ENCODE peak calls at places on chromosomes 3 and 15, in six cellular contexts. One of them, this sample, is unnamed.

GRCh38 chr3:62370112-62371031 is 3.0 kb downstream of the FEZF2 start:
- DNase-seq in bronchial epithelial cell: no peak
- DNase-seq in HuH-7.5: no peak
- DNase-seq in amniotic stem cell: no peak
- DNase-seq in activated effector memory CD4-positive, alpha-beta T cell treated with Interleukin-2 at 50 U/mL for 16 hours: no peak
- DNase-seq in stimulated activated CD4-positive, alpha-beta T cell treated with anti-CD3 and anti-CD28 coated beads, TNF-alpha, amount 100 ng/mL, for 1 hour: no peak
- DNase-seq in this sample: no peak

GRCh38 chr15:78951841-78952238 is 7.0 kb upstream of the CTSH start:
- DNase-seq in bronchial epithelial cell: peak
- DNase-seq in HuH-7.5: peak
- DNase-seq in amniotic stem cell: no peak
- DNase-seq in activated effector memory CD4-positive, alpha-beta T cell treated with Interleukin-2 at 50 U/mL for 16 hours: no peak
- DNase-seq in stimulated activated CD4-positive, alpha-beta T cell treated with anti-CD3 and anti-CD28 coated beads, TNF-alpha, amount 100 ng/mL, for 1 hour: no peak
- DNase-seq in this sample: no peak

GRCh38 chr15:64004582-64004981 is 41.7 kb downstream of the DAPK2 start:
- DNase-seq in bronchial epithelial cell: peak
- DNase-seq in HuH-7.5: no peak
- DNase-seq in amniotic stem cell: no peak
- DNase-seq in activated effector memory CD4-positive, alpha-beta T cell treated with Interleukin-2 at 50 U/mL for 16 hours: no peak
- DNase-seq in stimulated activated CD4-positive, alpha-beta T cell treated with anti-CD3 and anti-CD28 coated beads, TNF-alpha, amount 100 ng/mL, for 1 hour: no peak
- DNase-seq in this sample: no peak

GRCh38 chr15:40238927-40239591 is at the start of gene PAK6:
- DNase-seq in bronchial epithelial cell: peak
- DNase-seq in HuH-7.5: peak
- DNase-seq in amniotic stem cell: peak
- DNase-seq in activated effector memory CD4-positive, alpha-beta T cell treated with Interleukin-2 at 50 U/mL for 16 hours: no peak
- DNase-seq in stimulated activated CD4-positive, alpha-beta T cell treated with anti-CD3 and anti-CD28 coated beads, TNF-alpha, amount 100 ng/mL, for 1 hour: no peak
- DNase-seq in this sample: no peak

GRCh38 chr15:35784745-35785144 is 238.8 kb upstream of the DPH6 start:
- DNase-seq in bronchial epithelial cell: no peak
- DNase-seq in HuH-7.5: no peak
- DNase-seq in amniotic stem cell: no peak
- DNase-seq in activated effector memory CD4-positive, alpha-beta T cell treated with Interleukin-2 at 50 U/mL for 16 hours: no peak
- DNase-seq in stimulated activated CD4-positive, alpha-beta T cell treated with anti-CD3 and anti-CD28 coated beads, TNF-alpha, amount 100 ng/mL, for 1 hour: no peak
- DNase-seq in this sample: no peak

GRCh38 chr3:126439346-126439967 is 36.2 kb downstream of the ZXDC start:
- DNase-seq in bronchial epithelial cell: no peak
- DNase-seq in HuH-7.5: no peak
- DNase-seq in amniotic stem cell: no peak
- DNase-seq in activated effector memory CD4-positive, alpha-beta T cell treated with Interleukin-2 at 50 U/mL for 16 hours: no peak
- DNase-seq in stimulated activated CD4-positive, alpha-beta T cell treated with anti-CD3 and anti-CD28 coated beads, TNF-alpha, amount 100 ng/mL, for 1 hour: no peak
- DNase-seq in this sample: no peak

GRCh38 chr15:25416693-25417092 is 22.1 kb downstream of the UBE3A start:
- DNase-seq in bronchial epithelial cell: peak
- DNase-seq in HuH-7.5: no peak
- DNase-seq in amniotic stem cell: no peak
- DNase-seq in activated effector memory CD4-positive, alpha-beta T cell treated with Interleukin-2 at 50 U/mL for 16 hours: no peak
- DNase-seq in stimulated activated CD4-positive, alpha-beta T cell treated with anti-CD3 and anti-CD28 coated beads, TNF-alpha, amount 100 ng/mL, for 1 hour: no peak
- DNase-seq in this sample: no peak

GRCh38 chr3:14225421-14225820 is 46.8 kb downstream of the LSM3 start:
- DNase-seq in bronchial epithelial cell: no peak
- DNase-seq in HuH-7.5: no peak
- DNase-seq in amniotic stem cell: no peak
- DNase-seq in activated effector memory CD4-positive, alpha-beta T cell treated with Interleukin-2 at 50 U/mL for 16 hours: no peak
- DNase-seq in stimulated activated CD4-positive, alpha-beta T cell treated with anti-CD3 and anti-CD28 coated beads, TNF-alpha, amount 100 ng/mL, for 1 hour: no peak
- DNase-seq in this sample: no peak

GRCh38 chr15:98651581-98652220 is 3.4 kb downstream of the IGF1R start:
- DNase-seq in bronchial epithelial cell: peak
- DNase-seq in HuH-7.5: no peak
- DNase-seq in amniotic stem cell: no peak
- DNase-seq in activated effector memory CD4-positive, alpha-beta T cell treated with Interleukin-2 at 50 U/mL for 16 hours: no peak
- DNase-seq in stimulated activated CD4-positive, alpha-beta T cell treated with anti-CD3 and anti-CD28 coated beads, TNF-alpha, amount 100 ng/mL, for 1 hour: no peak
- DNase-seq in this sample: no peak

GRCh38 chr15:96218623-96219465 is 111.7 kb upstream of the NR2F2 start:
- DNase-seq in bronchial epithelial cell: peak
- DNase-seq in HuH-7.5: no peak
- DNase-seq in amniotic stem cell: no peak
- DNase-seq in activated effector memory CD4-positive, alpha-beta T cell treated with Interleukin-2 at 50 U/mL for 16 hours: no peak
- DNase-seq in stimulated activated CD4-positive, alpha-beta T cell treated with anti-CD3 and anti-CD28 coated beads, TNF-alpha, amount 100 ng/mL, for 1 hour: no peak
- DNase-seq in this sample: no peak

GRCh38 chr3:134197681-134198261 is 52.9 kb downstream of the RYK start:
- DNase-seq in bronchial epithelial cell: peak
- DNase-seq in HuH-7.5: peak
- DNase-seq in amniotic stem cell: peak
- DNase-seq in activated effector memory CD4-positive, alpha-beta T cell treated with Interleukin-2 at 50 U/mL for 16 hours: no peak
- DNase-seq in stimulated activated CD4-positive, alpha-beta T cell treated with anti-CD3 and anti-CD28 coated beads, TNF-alpha, amount 100 ng/mL, for 1 hour: no peak
- DNase-seq in this sample: no peak

GRCh38 chr15:85825118-85825517 is 30.4 kb upstream of the KLHL25 start:
- DNase-seq in bronchial epithelial cell: no peak
- DNase-seq in HuH-7.5: no peak
- DNase-seq in amniotic stem cell: no peak
- DNase-seq in activated effector memory CD4-positive, alpha-beta T cell treated with Interleukin-2 at 50 U/mL for 16 hours: no peak
- DNase-seq in stimulated activated CD4-positive, alpha-beta T cell treated with anti-CD3 and anti-CD28 coated beads, TNF-alpha, amount 100 ng/mL, for 1 hour: no peak
- DNase-seq in this sample: no peak

GRCh38 chr3:70849911-70850699 is 537.7 kb upstream of the MDFIC2 start:
- DNase-seq in bronchial epithelial cell: peak
- DNase-seq in HuH-7.5: no peak
- DNase-seq in amniotic stem cell: peak
- DNase-seq in activated effector memory CD4-positive, alpha-beta T cell treated with Interleukin-2 at 50 U/mL for 16 hours: no peak
- DNase-seq in stimulated activated CD4-positive, alpha-beta T cell treated with anti-CD3 and anti-CD28 coated beads, TNF-alpha, amount 100 ng/mL, for 1 hour: no peak
- DNase-seq in this sample: no peak

GRCh38 chr15:59622289-59622688 is 10.7 kb downstream of the GCNT3 start:
- DNase-seq in bronchial epithelial cell: peak
- DNase-seq in HuH-7.5: peak
- DNase-seq in amniotic stem cell: peak
- DNase-seq in activated effector memory CD4-positive, alpha-beta T cell treated with Interleukin-2 at 50 U/mL for 16 hours: no peak
- DNase-seq in stimulated activated CD4-positive, alpha-beta T cell treated with anti-CD3 and anti-CD28 coated beads, TNF-alpha, amount 100 ng/mL, for 1 hour: no peak
- DNase-seq in this sample: peak

GRCh38 chr15:68431037-68431791 is 749 bp downstream of the ITGA11 start:
- DNase-seq in bronchial epithelial cell: no peak
- DNase-seq in HuH-7.5: no peak
- DNase-seq in amniotic stem cell: no peak
- DNase-seq in activated effector memory CD4-positive, alpha-beta T cell treated with Interleukin-2 at 50 U/mL for 16 hours: no peak
- DNase-seq in stimulated activated CD4-positive, alpha-beta T cell treated with anti-CD3 and anti-CD28 coated beads, TNF-alpha, amount 100 ng/mL, for 1 hour: no peak
- DNase-seq in this sample: no peak

GRCh38 chr15:47806008-47806407 is 88.7 kb downstream of the SEMA6D start:
- DNase-seq in bronchial epithelial cell: no peak
- DNase-seq in HuH-7.5: no peak
- DNase-seq in amniotic stem cell: no peak
- DNase-seq in activated effector memory CD4-positive, alpha-beta T cell treated with Interleukin-2 at 50 U/mL for 16 hours: no peak
- DNase-seq in stimulated activated CD4-positive, alpha-beta T cell treated with anti-CD3 and anti-CD28 coated beads, TNF-alpha, amount 100 ng/mL, for 1 hour: no peak
- DNase-seq in this sample: no peak

GRCh38 chr3:21729888-21730459 is 21.0 kb downstream of the ZNF385D start:
- DNase-seq in bronchial epithelial cell: no peak
- DNase-seq in HuH-7.5: no peak
- DNase-seq in amniotic stem cell: no peak
- DNase-seq in activated effector memory CD4-positive, alpha-beta T cell treated with Interleukin-2 at 50 U/mL for 16 hours: no peak
- DNase-seq in stimulated activated CD4-positive, alpha-beta T cell treated with anti-CD3 and anti-CD28 coated beads, TNF-alpha, amount 100 ng/mL, for 1 hour: no peak
- DNase-seq in this sample: no peak

GRCh38 chr15:57634290-57634689 is 42.6 kb downstream of the MYZAP start:
- DNase-seq in bronchial epithelial cell: no peak
- DNase-seq in HuH-7.5: no peak
- DNase-seq in amniotic stem cell: no peak
- DNase-seq in activated effector memory CD4-positive, alpha-beta T cell treated with Interleukin-2 at 50 U/mL for 16 hours: no peak
- DNase-seq in stimulated activated CD4-positive, alpha-beta T cell treated with anti-CD3 and anti-CD28 coated beads, TNF-alpha, amount 100 ng/mL, for 1 hour: no peak
- DNase-seq in this sample: no peak

GRCh38 chr3:187223799-187224198 is 26.5 kb downstream of the RTP1 start:
- DNase-seq in bronchial epithelial cell: peak
- DNase-seq in HuH-7.5: no peak
- DNase-seq in amniotic stem cell: no peak
- DNase-seq in activated effector memory CD4-positive, alpha-beta T cell treated with Interleukin-2 at 50 U/mL for 16 hours: no peak
- DNase-seq in stimulated activated CD4-positive, alpha-beta T cell treated with anti-CD3 and anti-CD28 coated beads, TNF-alpha, amount 100 ng/mL, for 1 hour: no peak
- DNase-seq in this sample: no peak

GRCh38 chr3:190429681-190430080 is 20.0 kb downstream of the TMEM207 start:
- DNase-seq in bronchial epithelial cell: peak
- DNase-seq in HuH-7.5: no peak
- DNase-seq in amniotic stem cell: peak
- DNase-seq in activated effector memory CD4-positive, alpha-beta T cell treated with Interleukin-2 at 50 U/mL for 16 hours: no peak
- DNase-seq in stimulated activated CD4-positive, alpha-beta T cell treated with anti-CD3 and anti-CD28 coated beads, TNF-alpha, amount 100 ng/mL, for 1 hour: no peak
- DNase-seq in this sample: no peak

GRCh38 chr15:67510597-67511225 is 10.2 kb upstream of the C15orf61 start:
- DNase-seq in bronchial epithelial cell: no peak
- DNase-seq in HuH-7.5: no peak
- DNase-seq in amniotic stem cell: no peak
- DNase-seq in activated effector memory CD4-positive, alpha-beta T cell treated with Interleukin-2 at 50 U/mL for 16 hours: no peak
- DNase-seq in stimulated activated CD4-positive, alpha-beta T cell treated with anti-CD3 and anti-CD28 coated beads, TNF-alpha, amount 100 ng/mL, for 1 hour: no peak
- DNase-seq in this sample: no peak